ENCODE peak calls at places on chromosome 19, in nine cellular contexts. I is fibroblast of lung, N is astrocyte, Z is PC-3, R is neural progenitor cell, O is GM23248, K is PC-9, Q is H1, B is mammary epithelial cell. J is an unnamed sample.

GRCh38 chr19:19064811-19065745 is 1.3 kb downstream of the SLC25A42 start:
- DNase-seq in B (no peak), O (peak), K (no peak), N (no peak), R (no peak), Z (peak), Q (no peak), I (no peak), J (no peak)

GRCh38 chr19:52935434-52935833 is 12.2 kb upstream of the ZNF888 start:
- DNase-seq in Q (no peak), I (peak), Z (peak), O (no peak), N (peak), R (no peak), B (no peak), K (no peak), J (no peak)

GRCh38 chr19:46732966-46733692 is 12.7 kb upstream of the FKRP start:
- DNase-seq in Q (no peak), K (peak), B (no peak), R (no peak), Z (peak), O (no peak), I (peak), N (peak), J (no peak)

GRCh38 chr19:18504886-18505610 is 16.8 kb downstream of the ELL start:
- DNase-seq in R (no peak), Z (peak), I (no peak), N (no peak), O (no peak), Q (no peak), K (no peak), B (peak), J (no peak)

GRCh38 chr19:11196406-11197287 is 698 bp downstream of the KANK2 start:
- DNase-seq in Z (peak), I (peak), K (peak), R (peak), B (no peak), Q (peak), O (peak), N (no peak), J (no peak)

GRCh38 chr19:15421136-15421535 is 2.3 kb upstream of the AKAP8L start:
- DNase-seq in Z (no peak), B (no peak), K (no peak), R (no peak), O (no peak), I (no peak), Q (no peak), N (no peak), J (no peak)

GRCh38 chr19:8731428-8732169 is 10.2 kb downstream of the OR2Z1 start:
- DNase-seq in Q (no peak), O (no peak), I (no peak), B (no peak), K (peak), Z (peak), N (no peak), R (peak), J (no peak)

GRCh38 chr19:7326105-7326877 is 22.4 kb upstream of the ARHGEF18 start:
- DNase-seq in R (peak), N (no peak), Z (peak), B (peak), O (peak), K (no peak), I (no peak), Q (peak), J (no peak)

GRCh38 chr19:6108721-6109633 is 1.3 kb downstream of the RFX2 start:
- DNase-seq in R (peak), Z (peak), Q (peak), I (peak), N (peak), O (peak), K (no peak), B (peak), J (no peak)

GRCh38 chr19:43651758-43652545 is 12.3 kb upstream of the CADM4 start:
- DNase-seq in R (peak), O (peak), Z (peak), N (peak), B (no peak), Q (peak), K (peak), I (peak), J (no peak)

GRCh38 chr19:3536429-3537100 is 2.4 kb upstream of the TEKTIP1 start:
- DNase-seq in I (no peak), N (no peak), K (no peak), B (peak), Z (no peak), R (no peak), O (no peak), Q (no peak), J (no peak)

GRCh38 chr19:38036707-38037106 is 129.7 kb downstream of the SIPA1L3 start:
- DNase-seq in I (no peak), O (no peak), B (no peak), Z (no peak), R (no peak), N (no peak), Q (no peak), K (no peak), J (no peak)

GRCh38 chr19:50248413-50248812 is 45.0 kb downstream of the MYH14 start:
- DNase-seq in O (no peak), K (no peak), R (no peak), N (no peak), Z (no peak), B (no peak), I (no peak), Q (no peak), J (no peak)

GRCh38 chr19:21569497-21569870 is 64.1 kb downstream of the ZNF429 start:
- DNase-seq in Q (no peak), O (peak), N (peak), Z (no peak), I (peak), B (no peak), K (peak), R (no peak), J (no peak)

GRCh38 chr19:35843676-35844481 is 8.4 kb downstream of the NPHS1 start:
- DNase-seq in K (no peak), O (peak), R (peak), Z (no peak), I (no peak), B (peak), Q (peak), N (no peak), J (no peak)

GRCh38 chr19:16868423-16869130 is 20.2 kb upstream of the F2RL3 start:
- DNase-seq in N (no peak), B (no peak), I (no peak), Z (no peak), R (no peak), Q (no peak), K (no peak), O (no peak), J (no peak)

GRCh38 chr19:3554254-3555083 is 2.9 kb downstream of the MFSD12 start:
- DNase-seq in B (no peak), R (no peak), Q (no peak), O (no peak), N (no peak), I (no peak), K (no peak), Z (no peak), J (no peak)

GRCh38 chr19:49684251-49684982 is 5.0 kb upstream of the ADM5 start:
- DNase-seq in K (no peak), Z (peak), R (peak), O (peak), Q (peak), N (no peak), B (no peak), I (no peak), J (no peak)

GRCh38 chr19:1746401-1747284 is 6.7 kb upstream of the ONECUT3 start:
- DNase-seq in O (peak), B (peak), Q (peak), K (peak), Z (peak), I (peak), N (peak), R (no peak), J (no peak)
- TF ChIP-seq EZH2 in O (peak), B (no peak), Q (peak), K (no peak), Z (no peak), I (no peak), N (peak), R (peak), J (peak)

GRCh38 chr19:29379257-29379986 is 146.4 kb upstream of the VSTM2B start:
- DNase-seq in Z (no peak), K (no peak), Q (peak), R (no peak), B (no peak), I (no peak), N (no peak), O (no peak), J (no peak)

GRCh38 chr19:29381353-29382203 is 144.2 kb upstream of the VSTM2B start:
- DNase-seq in N (no peak), R (no peak), Z (no peak), K (no peak), O (no peak), B (no peak), I (no peak), Q (peak), J (no peak)

GRCh38 chr19:29378543-29379105 is 147.2 kb upstream of the VSTM2B start:
- DNase-seq in R (no peak), B (no peak), O (no peak), Z (no peak), I (no peak), K (no peak), N (no peak), Q (peak), J (no peak)

GRCh38 chr19:29378126-29378525 is 147.7 kb upstream of the VSTM2B start:
- DNase-seq in K (no peak), B (no peak), Z (no peak), I (no peak), O (no peak), N (no peak), Q (peak), R (no peak), J (no peak)

GRCh38 chr19:29380581-29380980 is 145.2 kb upstream of the VSTM2B start:
- DNase-seq in B (no peak), Z (no peak), I (no peak), Q (no peak), O (no peak), K (no peak), N (no peak), R (no peak), J (no peak)
- H3K4me3 ChIP-seq in B (no peak), Z (no peak), I (no peak), Q (no peak), O (no peak), K (no peak), N (no peak), R (no peak), J (no peak)

DNA sequence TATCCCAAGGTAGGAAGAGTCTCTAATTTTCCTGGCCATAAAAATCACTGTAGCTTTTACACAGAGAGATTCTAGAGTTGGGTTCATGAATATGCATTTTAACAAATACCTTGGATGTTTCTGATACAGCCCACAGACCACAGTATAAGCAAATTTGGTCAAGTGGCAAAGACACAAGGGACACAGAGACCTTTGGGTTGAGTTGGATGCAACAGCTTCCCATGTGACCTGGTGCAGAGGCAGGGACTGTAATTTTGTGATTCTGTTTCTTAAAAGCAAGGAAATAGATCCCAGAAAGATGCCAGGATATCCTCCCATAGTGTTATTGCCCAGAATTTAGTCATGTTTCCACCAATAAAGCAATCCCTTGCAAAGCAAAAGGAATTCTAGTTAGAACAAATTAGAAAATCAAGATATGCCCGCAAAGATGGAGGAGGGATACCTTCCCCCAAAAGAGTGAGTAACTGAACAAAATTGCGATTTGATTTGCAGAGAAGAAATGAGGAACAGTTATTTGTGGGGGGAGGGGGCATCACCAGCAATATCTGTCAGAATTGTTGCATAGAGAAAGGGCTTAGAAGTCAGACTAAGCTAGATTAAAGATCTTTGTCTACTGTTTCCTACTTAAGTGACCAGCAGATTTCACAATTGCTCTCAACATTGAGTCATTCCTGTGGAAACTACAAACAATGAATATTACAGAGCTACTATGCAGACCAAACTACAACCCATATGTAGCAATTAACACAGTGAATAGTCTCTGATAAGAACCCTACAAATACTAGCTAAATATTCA is 27.2 kb downstream of the FPR3 start:
- DNase-seq in B (peak), K (no peak), I (no peak), R (no peak), N (no peak), Z (peak), Q (no peak), O (peak), J (no peak)
- TF ChIP-seq EZH2 in B (no peak), K (no peak), I (no peak), R (no peak), N (no peak), Z (no peak), Q (no peak), O (no peak), J (no peak)

DNA sequence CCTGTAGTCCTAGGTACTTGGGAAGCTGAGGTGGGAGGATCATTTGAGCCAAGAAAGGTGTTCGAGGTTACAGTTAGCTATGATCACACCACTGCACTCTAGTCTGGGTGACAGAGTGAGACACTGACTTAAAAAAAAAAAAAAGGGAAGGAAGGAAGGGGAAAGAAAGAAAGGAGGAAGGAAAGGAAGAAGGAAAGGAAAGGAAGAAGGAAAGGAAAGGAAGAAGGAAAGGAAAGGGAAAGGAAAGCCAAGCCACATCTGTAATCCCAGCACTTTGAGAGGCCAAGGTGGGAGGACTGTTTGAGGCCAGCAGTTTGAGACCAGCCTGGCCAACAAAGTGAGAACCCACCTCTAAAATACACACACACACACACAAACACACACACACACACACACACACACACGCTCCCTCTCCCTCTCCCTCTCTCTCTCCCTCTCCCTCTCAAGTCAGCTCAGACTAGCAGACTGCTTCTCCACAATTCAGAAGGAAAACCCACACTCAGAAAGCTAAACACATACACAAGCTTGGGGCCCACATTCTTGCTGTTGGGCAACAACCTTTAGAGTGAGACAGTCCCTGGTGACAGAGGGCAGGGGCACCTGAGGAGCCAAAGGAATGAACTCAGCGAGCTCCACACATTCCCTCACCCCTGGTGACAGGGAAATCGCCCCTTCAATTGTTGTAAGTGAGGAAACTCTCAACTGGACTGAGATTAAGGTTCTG is 2.7 kb downstream of the ZNF709 start:
- DNase-seq in N (no peak), B (no peak), Z (no peak), R (no peak), K (no peak), Q (no peak), O (no peak), I (no peak), J (no peak)
- H3K4me3 ChIP-seq in N (no peak), B (no peak), Z (no peak), R (no peak), K (no peak), Q (no peak), O (no peak), I (no peak), J (no peak)

GRCh38 chr19:1774999-1775772 is 21.9 kb downstream of the ONECUT3 start:
- DNase-seq in B (no peak), O (peak), I (no peak), Q (peak), Z (no peak), K (no peak), R (no peak), N (no peak), J (no peak)

GRCh38 chr19:1779604-1779973 is 26.3 kb downstream of the ONECUT3 start:
- DNase-seq in R (no peak), O (no peak), B (no peak), K (no peak), Q (no peak), Z (no peak), I (no peak), N (no peak), J (no peak)

GRCh38 chr19:1775951-1776605 is 22.8 kb downstream of the ONECUT3 start:
- DNase-seq in N (no peak), B (no peak), K (no peak), O (no peak), R (no peak), Z (no peak), I (no peak), Q (peak), J (no peak)

GRCh38 chr19:1777149-1777548 is 23.8 kb downstream of the ONECUT3 start:
- DNase-seq in O (no peak), K (no peak), Q (no peak), N (no peak), I (no peak), R (no peak), Z (no peak), B (no peak), J (no peak)

DNA sequence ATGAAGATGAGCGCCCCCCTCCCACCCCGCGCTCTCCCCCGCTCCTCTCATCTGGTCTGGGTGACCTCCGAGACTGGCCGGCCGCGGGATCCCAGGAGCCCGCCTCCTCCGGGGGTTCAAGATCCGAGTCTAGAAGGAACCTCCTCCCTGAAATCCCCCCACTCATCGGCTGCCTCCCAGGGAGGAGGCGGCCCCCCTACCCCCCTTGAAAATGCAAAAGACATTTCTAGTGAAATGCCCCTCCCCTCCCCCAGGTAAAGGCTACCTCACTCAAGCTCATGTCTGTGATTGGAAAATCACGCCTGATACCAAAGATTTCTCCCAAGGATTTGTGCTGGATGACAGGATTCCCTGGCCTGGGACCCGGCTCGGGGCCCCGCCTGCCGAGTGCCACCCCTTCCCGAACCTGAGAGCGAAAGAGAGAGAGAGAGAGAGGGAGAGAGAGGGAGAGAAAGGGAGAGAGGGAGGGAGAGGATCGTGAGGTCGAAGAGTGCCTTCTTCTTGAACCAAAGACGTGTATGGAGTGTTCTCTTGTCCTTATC is 23.4 kb downstream of the ONECUT3 start:
- DNase-seq in B (no peak), I (no peak), Z (no peak), R (no peak), N (no peak), Q (peak), O (no peak), K (no peak), J (no peak)
- TF ChIP-seq EZH2 in B (no peak), I (peak), Z (no peak), R (peak), N (peak), Q (peak), O (peak), K (no peak), J (no peak)

DNA sequence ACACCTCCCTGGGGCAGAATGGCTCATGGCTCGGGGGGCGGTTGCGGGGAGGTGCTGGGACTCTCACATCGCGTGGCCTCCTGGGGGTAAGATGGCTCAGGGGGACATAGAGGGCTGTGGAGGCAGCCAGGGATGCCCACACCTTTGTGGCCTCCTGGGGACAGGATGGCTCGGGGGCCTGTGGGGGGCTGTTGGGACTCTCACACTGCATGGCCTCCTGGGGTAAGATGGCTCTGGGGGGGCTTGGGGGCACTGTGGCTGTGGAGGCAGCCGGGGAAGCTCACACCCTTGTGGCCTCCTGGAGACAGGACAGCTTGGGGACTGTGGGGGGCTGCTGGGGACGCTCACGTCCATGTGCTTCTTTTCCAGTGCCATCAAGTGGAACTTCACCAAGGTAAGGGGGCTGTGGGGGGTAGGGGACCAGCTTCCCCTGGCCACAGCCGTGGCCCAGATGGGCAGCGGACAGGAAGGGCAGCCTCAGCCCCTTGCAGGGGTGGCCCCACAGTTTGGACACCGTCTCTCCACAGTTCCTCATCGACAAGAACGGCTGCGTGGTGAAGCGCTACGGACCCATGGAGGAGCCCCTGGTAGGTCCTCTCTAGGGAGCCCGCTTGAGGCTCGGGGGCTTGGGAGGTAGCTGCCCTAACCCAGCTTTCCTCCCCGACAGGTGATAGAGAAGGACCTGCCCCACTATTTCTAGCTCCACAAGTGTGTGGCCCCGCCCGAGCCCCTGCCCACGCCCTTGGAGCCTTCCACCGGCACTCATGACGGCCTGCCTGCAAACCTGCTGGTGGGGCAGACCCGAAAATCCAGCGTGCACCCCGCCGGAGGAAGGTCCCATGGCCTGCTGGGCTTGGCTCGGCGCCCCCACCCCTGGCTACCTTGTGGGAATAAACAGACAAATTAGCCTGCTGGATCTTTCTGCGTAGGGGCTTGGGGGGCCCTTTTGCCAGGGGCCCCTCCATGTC is 2.4 kb downstream of the GPX4 start:
- DNase-seq in I (no peak), B (no peak), N (no peak), Z (no peak), O (peak), R (no peak), Q (no peak), K (no peak), J (no peak)
- H3K4me3 ChIP-seq in I (no peak), B (no peak), N (no peak), Z (peak), O (peak), R (no peak), Q (peak), K (peak), J (no peak)

DNA sequence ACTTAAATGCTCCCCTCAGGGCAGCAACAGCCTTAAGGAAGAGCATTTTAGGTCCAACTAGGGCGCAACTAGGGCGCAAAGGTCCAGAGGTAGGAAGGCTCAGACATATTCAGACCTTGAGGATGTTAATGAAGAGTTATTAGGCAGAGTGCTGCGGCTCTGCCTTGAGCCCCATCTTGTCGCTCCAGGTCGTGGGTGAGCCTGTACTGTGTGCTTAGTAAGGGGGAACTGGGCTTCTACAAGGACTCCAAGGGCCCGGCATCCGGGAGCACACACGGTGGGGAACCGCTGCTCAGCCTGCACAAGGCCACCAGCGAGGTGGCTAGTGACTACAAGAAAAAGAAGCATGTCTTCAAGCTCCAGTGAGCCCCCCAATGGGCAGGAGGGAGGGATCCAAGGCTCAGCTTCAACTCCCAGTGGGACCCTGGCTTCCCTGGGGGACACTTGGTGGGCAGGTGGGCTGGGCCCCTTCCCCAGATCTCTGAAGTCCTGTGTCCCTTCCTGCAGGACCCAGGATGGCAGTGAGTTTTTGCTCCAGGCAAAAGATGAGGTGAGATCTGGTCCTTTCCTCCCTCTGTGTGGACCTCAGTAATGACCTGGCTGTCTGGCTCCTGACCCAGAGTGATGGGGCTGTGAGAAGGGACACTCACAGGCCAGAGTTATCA is 4.7 kb upstream of the SHKBP1 start:
- DNase-seq in O (no peak), I (no peak), R (no peak), Q (no peak), K (no peak), N (no peak), Z (no peak), B (no peak), J (no peak)
- TF ChIP-seq EZH2 in O (no peak), I (no peak), R (no peak), Q (no peak), K (no peak), N (no peak), Z (no peak), B (no peak), J (no peak)

J was measured in SK-N-MC.